ENCODE peak calls at places on chromosome 18, in eight cellular contexts. One of them, this sample, is unnamed. For H3K9me3, the result is how much of the 10 kb centered on the place peaks cover.

GRCh38 chr18:11533942-11534496 is 75.4 kb upstream of the SLC35G4 start:
- DNase-seq in H1: no peak
- DNase-seq in DND-41: no peak
- DNase-seq in GM12878: no peak
- DNase-seq in hepatocyte: no peak
- DNase-seq in fibroblast of lung: no peak
- DNase-seq in mammary epithelial cell: no peak
- DNase-seq in astrocyte: no peak
- DNase-seq in this sample: peak

GRCh38 chr18:37578886-37579513 is 13.4 kb upstream of the CELF4 start:
- DNase-seq in mammary epithelial cell: peak
- DNase-seq in DND-41: peak
- DNase-seq in H1: no peak
- DNase-seq in hepatocyte: peak
- DNase-seq in GM12878: no peak
- DNase-seq in astrocyte: no peak
- DNase-seq in fibroblast of lung: no peak
- DNase-seq in this sample: peak

GRCh38 chr18:41828137-41828536 is 126.9 kb upstream of the PIK3C3 start:
- DNase-seq in hepatocyte: no peak
- DNase-seq in mammary epithelial cell: no peak
- DNase-seq in H1: no peak
- DNase-seq in astrocyte: no peak
- DNase-seq in GM12878: no peak
- DNase-seq in fibroblast of lung: no peak
- DNase-seq in DND-41: no peak
- DNase-seq in this sample: no peak

GRCh38 chr18:7467708-7468466 is 99.2 kb upstream of the PTPRM start:
- DNase-seq in GM12878: no peak
- DNase-seq in DND-41: no peak
- DNase-seq in fibroblast of lung: peak
- DNase-seq in astrocyte: no peak
- DNase-seq in hepatocyte: no peak
- DNase-seq in mammary epithelial cell: peak
- DNase-seq in H1: no peak
- DNase-seq in this sample: peak

GRCh38 chr18:9356969-9357368 is 22.4 kb downstream of the TWSG1 start:
- DNase-seq in H1: no peak
- DNase-seq in astrocyte: no peak
- DNase-seq in hepatocyte: no peak
- DNase-seq in fibroblast of lung: no peak
- DNase-seq in DND-41: no peak
- DNase-seq in GM12878: no peak
- DNase-seq in mammary epithelial cell: no peak
- DNase-seq in this sample: peak

GRCh38 chr18:808086-808485 is 4.0 kb downstream of the YES1 start:
- DNase-seq in H1: no peak
- DNase-seq in mammary epithelial cell: peak
- DNase-seq in hepatocyte: no peak
- DNase-seq in GM12878: no peak
- DNase-seq in DND-41: peak
- DNase-seq in fibroblast of lung: peak
- DNase-seq in astrocyte: peak
- DNase-seq in this sample: peak

GRCh38 chr18:23876496-23876895 is 138.1 kb upstream of the TTC39C start:
- DNase-seq in hepatocyte: no peak
- DNase-seq in DND-41: no peak
- DNase-seq in GM12878: no peak
- DNase-seq in H1: no peak
- DNase-seq in fibroblast of lung: no peak
- DNase-seq in astrocyte: no peak
- DNase-seq in mammary epithelial cell: peak
- DNase-seq in this sample: no peak

GRCh38 chr18:48814490-48815181 is 136.1 kb downstream of the SMAD7 start:
- DNase-seq in DND-41: no peak
- DNase-seq in H1: peak
- DNase-seq in mammary epithelial cell: no peak
- DNase-seq in fibroblast of lung: no peak
- DNase-seq in hepatocyte: no peak
- DNase-seq in GM12878: no peak
- DNase-seq in astrocyte: no peak
- DNase-seq in this sample: peak

GRCh38 chr18:34794346-34794745 is 84.2 kb downstream of the DTNA start:
- DNase-seq in hepatocyte: no peak
- DNase-seq in H1: no peak
- DNase-seq in DND-41: no peak
- DNase-seq in fibroblast of lung: no peak
- DNase-seq in mammary epithelial cell: no peak
- DNase-seq in GM12878: no peak
- DNase-seq in astrocyte: no peak
- DNase-seq in this sample: no peak

GRCh38 chr18:61893304-61893970 is 630 bp upstream of the RNF152 start:
- DNase-seq in hepatocyte: peak
- DNase-seq in GM12878: no peak
- DNase-seq in mammary epithelial cell: peak
- DNase-seq in DND-41: peak
- DNase-seq in H1: peak
- DNase-seq in astrocyte: no peak
- DNase-seq in fibroblast of lung: peak
- DNase-seq in this sample: peak
- TF ChIP-seq EZH2 in hepatocyte: no peak
- TF ChIP-seq EZH2 in GM12878: no peak
- TF ChIP-seq EZH2 in mammary epithelial cell: no peak
- TF ChIP-seq EZH2 in DND-41: no peak
- TF ChIP-seq EZH2 in H1: peak
- TF ChIP-seq EZH2 in astrocyte: no peak
- TF ChIP-seq EZH2 in fibroblast of lung: no peak
- TF ChIP-seq EZH2 in this sample: no peak

DNA sequence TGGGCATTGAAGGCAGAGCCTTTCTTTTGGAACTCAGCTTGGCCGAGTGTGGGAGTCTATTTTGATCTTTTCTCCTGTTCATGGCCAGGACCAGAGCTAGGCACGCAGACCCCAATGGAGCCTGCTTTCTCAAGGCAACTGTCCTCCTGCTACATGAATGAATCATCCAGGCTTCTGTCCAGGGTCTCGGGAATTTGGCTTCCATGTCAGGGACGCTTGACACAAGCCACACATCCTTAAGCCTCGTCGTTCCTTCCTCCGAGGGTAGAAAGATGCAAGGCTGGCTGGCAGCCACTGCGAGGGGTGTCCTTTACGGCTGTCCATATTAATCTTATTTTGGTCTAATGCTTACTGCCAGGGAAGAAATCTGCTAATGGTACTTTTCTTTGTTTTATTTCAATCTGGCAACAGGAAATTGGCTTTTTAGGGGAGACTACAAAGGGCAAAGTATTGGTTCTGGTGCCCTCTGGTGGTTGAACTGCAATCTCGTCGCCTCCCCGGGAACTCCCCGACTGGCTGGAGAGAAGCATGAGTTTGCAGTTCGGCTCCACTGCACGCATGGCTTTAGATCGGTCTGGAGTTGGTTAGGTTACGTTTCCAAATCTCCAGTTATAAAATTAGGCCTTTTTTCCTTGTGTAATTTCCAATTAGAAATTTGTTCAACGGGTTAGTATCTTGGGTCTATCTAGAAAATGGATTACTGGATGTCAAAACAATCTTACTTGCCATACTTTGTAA is 135.2 kb downstream of the ALPK2 start:
- DNase-seq in H1: peak
- DNase-seq in astrocyte: peak
- DNase-seq in hepatocyte: peak
- DNase-seq in DND-41: peak
- DNase-seq in GM12878: peak
- DNase-seq in mammary epithelial cell: peak
- DNase-seq in fibroblast of lung: peak
- DNase-seq in this sample: peak
- H2AFZ ChIP-seq in H1: peak
- H2AFZ ChIP-seq in astrocyte: peak
- H2AFZ ChIP-seq in hepatocyte: peak
- H2AFZ ChIP-seq in DND-41: no peak
- H2AFZ ChIP-seq in GM12878: no peak
- H2AFZ ChIP-seq in mammary epithelial cell: peak
- H2AFZ ChIP-seq in fibroblast of lung: peak
- H2AFZ ChIP-seq in this sample: peak

DNA sequence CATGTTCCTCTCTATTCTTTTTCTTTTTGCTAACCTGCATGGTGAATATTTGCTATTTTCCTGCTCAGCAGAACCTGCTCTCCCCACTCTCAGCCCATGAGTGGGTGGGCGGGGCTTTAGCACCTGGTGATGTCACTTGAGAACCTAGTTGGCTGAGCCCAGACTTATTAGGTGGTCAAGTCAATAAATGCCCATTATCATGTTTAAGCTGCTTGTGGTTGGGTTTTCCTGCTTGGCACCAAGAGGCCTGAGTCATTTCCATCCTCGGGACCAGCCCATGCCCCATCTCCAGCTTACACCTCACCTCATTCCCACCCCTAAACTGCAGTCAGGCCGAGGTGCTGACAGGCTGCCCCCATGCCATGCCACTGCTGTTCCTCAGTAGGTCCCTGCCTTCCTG is 226.6 kb downstream of the ANKRD30B start:
- DNase-seq in GM12878: no peak
- DNase-seq in astrocyte: no peak
- DNase-seq in H1: no peak
- DNase-seq in hepatocyte: no peak
- DNase-seq in DND-41: no peak
- DNase-seq in mammary epithelial cell: peak
- DNase-seq in fibroblast of lung: no peak
- DNase-seq in this sample: peak
- H3K9me3 ChIP-seq in GM12878: under half
- H3K9me3 ChIP-seq in astrocyte: under half
- H3K9me3 ChIP-seq in H1: half or more
- H3K9me3 ChIP-seq in hepatocyte: under half
- H3K9me3 ChIP-seq in DND-41: under half
- H3K9me3 ChIP-seq in mammary epithelial cell: under half
- H3K9me3 ChIP-seq in fibroblast of lung: under half
- H3K9me3 ChIP-seq in this sample: under half

DNA sequence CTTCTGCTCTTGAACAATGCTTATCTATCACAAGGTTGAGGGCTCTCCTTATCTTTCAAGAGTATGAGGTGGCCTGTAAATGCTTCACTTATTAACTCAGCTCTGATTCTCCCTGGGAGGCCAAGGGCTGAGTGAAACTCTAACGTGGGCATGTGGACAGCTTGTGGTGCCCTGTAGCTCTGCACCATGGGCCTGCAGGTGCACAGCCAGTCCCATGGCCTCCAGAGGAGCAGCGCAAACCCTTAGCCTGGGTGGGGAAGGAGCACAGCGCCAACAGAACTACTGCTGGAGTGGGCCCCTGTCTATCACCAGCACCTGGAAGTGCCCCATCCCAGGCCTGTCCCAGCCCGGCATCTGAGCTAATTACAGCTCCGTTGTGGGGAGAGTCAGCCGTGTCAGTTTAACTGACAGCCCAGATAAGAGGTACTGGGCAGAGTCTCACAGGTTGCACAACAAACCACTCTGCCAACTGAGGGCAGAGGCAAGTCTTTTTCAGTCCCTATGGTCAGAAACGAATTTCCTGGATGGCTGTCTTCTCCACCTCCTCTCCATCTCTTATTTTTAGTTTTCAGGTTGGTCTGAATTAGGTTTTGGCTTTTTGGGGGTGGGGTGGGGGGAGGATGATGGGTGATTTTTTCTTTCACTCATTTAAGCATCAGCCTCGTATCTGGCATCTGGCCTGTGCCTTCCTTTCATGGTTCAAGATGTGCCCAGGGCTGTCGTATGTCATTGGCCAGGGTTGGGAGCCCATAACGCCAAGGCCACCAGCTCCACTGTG is 219.5 kb downstream of the BCL2 start:
- DNase-seq in hepatocyte: peak
- DNase-seq in fibroblast of lung: peak
- DNase-seq in astrocyte: no peak
- DNase-seq in mammary epithelial cell: no peak
- DNase-seq in GM12878: peak
- DNase-seq in DND-41: peak
- DNase-seq in H1: no peak
- DNase-seq in this sample: no peak
- TF ChIP-seq EZH2 in hepatocyte: no peak
- TF ChIP-seq EZH2 in fibroblast of lung: no peak
- TF ChIP-seq EZH2 in astrocyte: no peak
- TF ChIP-seq EZH2 in mammary epithelial cell: no peak
- TF ChIP-seq EZH2 in GM12878: no peak
- TF ChIP-seq EZH2 in DND-41: no peak
- TF ChIP-seq EZH2 in H1: no peak
- TF ChIP-seq EZH2 in this sample: no peak